ENCODE peak calls at places on chromosomes 7 and 10, in ten cellular contexts. J is activated CD4-positive, CD25-positive, alpha-beta regulatory T cell treated with anti-CD3 and anti-CD28 coated beads, Interleukin-2, amount 50 U/mL, for 16 hours; E is NCI-H2081; R is small intestine; S is AG10803; A is retinal pigment epithelial cell; X is iPS-NIHi11; U is T-helper 9 cell; B is anterior cingulate cortex; O is AG09309. Y is an unnamed sample.

GRCh38 chr7:44286618-44287487 is 38.5 kb downstream of the CAMK2B start:
- DNase-seq in J (no peak), E (no peak), R (no peak), S (no peak), A (no peak), X (no peak), U (no peak), B (no peak), O (no peak), Y (peak)

GRCh38 chr7:11329626-11330025 is 356.0 kb downstream of the PHF14 start:
- DNase-seq in J (no peak), E (no peak), R (no peak), S (no peak), A (no peak), X (no peak), U (no peak), B (no peak), O (no peak), Y (no peak)

GRCh38 chr10:124356706-124357582 is 61.8 kb downstream of the OAT start:
- DNase-seq in J (no peak), E (no peak), R (no peak), S (no peak), A (no peak), X (no peak), U (no peak), B (no peak), O (no peak), Y (no peak)

GRCh38 chr10:70324341-70324861 is 40.6 kb upstream of the NPFFR1 start:
- DNase-seq in J (no peak), E (no peak), R (no peak), S (no peak), A (peak), X (peak), U (no peak), B (no peak), O (no peak), Y (peak)

GRCh38 chr7:142603870-142604448 is 145.3 kb upstream of the PRSS1 start:
- DNase-seq in J (peak), E (peak), R (peak), S (peak), A (no peak), X (peak), U (peak), B (no peak), O (no peak), Y (no peak)

GRCh38 chr7:43204081-43204480 is 91.6 kb downstream of the HECW1 start:
- DNase-seq in J (no peak), E (no peak), R (no peak), S (peak), A (no peak), X (no peak), U (no peak), B (no peak), O (peak), Y (no peak)

GRCh38 chr7:35467456-35467978 is 213.6 kb upstream of the TBX20 start:
- DNase-seq in J (no peak), E (no peak), R (no peak), S (no peak), A (no peak), X (no peak), U (no peak), B (no peak), O (no peak), Y (no peak)

GRCh38 chr7:2288986-2289611 is 25.1 kb downstream of the SNX8 start:
- DNase-seq in J (no peak), E (no peak), R (no peak), S (peak), A (no peak), X (no peak), U (no peak), B (peak), O (no peak), Y (no peak)

GRCh38 chr7:151377406-151377805 is 32.4 kb downstream of the WDR86 start:
- DNase-seq in J (no peak), E (no peak), R (no peak), S (no peak), A (no peak), X (no peak), U (no peak), B (no peak), O (no peak), Y (no peak)

GRCh38 chr7:72504057-72504456 is 91.9 kb upstream of the CALN1 start:
- DNase-seq in J (no peak), E (no peak), R (no peak), S (no peak), A (no peak), X (no peak), U (no peak), B (no peak), O (no peak), Y (no peak)

GRCh38 chr7:91457208-91457607 is 193.0 kb downstream of the FZD1 start:
- DNase-seq in J (no peak), E (no peak), R (no peak), S (no peak), A (no peak), X (no peak), U (no peak), B (no peak), O (no peak), Y (no peak)

GRCh38 chr7:159075563-159076238 is 69.0 kb downstream of the VIPR2 start:
- DNase-seq in J (no peak), E (no peak), R (no peak), S (no peak), A (no peak), X (no peak), U (no peak), B (no peak), O (no peak), Y (no peak)

GRCh38 chr7:157224627-157225026 is 85.9 kb downstream of the UBE3C start:
- DNase-seq in J (no peak), E (peak), R (no peak), S (peak), A (peak), X (no peak), U (no peak), B (no peak), O (no peak), Y (no peak)

GRCh38 chr10:85862771-85863170 is 503.8 kb downstream of the GRID1 start:
- DNase-seq in J (no peak), E (no peak), R (no peak), S (no peak), A (no peak), X (peak), U (no peak), B (no peak), O (no peak), Y (no peak)

GRCh38 chr7:116715087-116715486 is 43.1 kb downstream of the MET start:
- DNase-seq in J (no peak), E (no peak), R (no peak), S (peak), A (no peak), X (no peak), U (no peak), B (no peak), O (no peak), Y (no peak)

GRCh38 chr10:121426307-121426706 is 171.9 kb downstream of the FGFR2 start:
- DNase-seq in J (no peak), E (no peak), R (peak), S (no peak), A (no peak), X (peak), U (no peak), B (no peak), O (no peak), Y (no peak)

GRCh38 chr7:28853834-28854749 is 104.0 kb downstream of the TRIL start:
- DNase-seq in J (peak), E (peak), R (peak), S (peak), A (no peak), X (peak), U (peak), B (peak), O (no peak), Y (peak)

GRCh38 chr10:22583683-22584082 is 130.7 kb downstream of the PIP4K2A start:
- DNase-seq in J (no peak), E (no peak), R (no peak), S (no peak), A (no peak), X (no peak), U (no peak), B (no peak), O (no peak), Y (no peak)

GRCh38 chr10:29634764-29635625 is at the start of gene SVIL:
- DNase-seq in J (no peak), E (no peak), R (peak), S (peak), A (no peak), X (peak), U (no peak), B (no peak), O (no peak), Y (peak)

GRCh38 chr7:93307131-93307660 is 75.0 kb downstream of the VPS50 start:
- DNase-seq in J (no peak), E (no peak), R (no peak), S (peak), A (no peak), X (no peak), U (no peak), B (no peak), O (peak), Y (no peak)

GRCh38 chr10:128310966-128311658 is 184.9 kb upstream of the MKI67 start:
- DNase-seq in J (no peak), E (no peak), R (no peak), S (no peak), A (no peak), X (peak), U (no peak), B (no peak), O (no peak), Y (no peak)